ENCODE peak calls at places on chromosomes 3 and 15, in ten cellular contexts. Y is fibroblast of the aortic adventitia, H is psoas muscle, Q is fibroblast of pulmonary artery, G is lower lobe of right lung, B is nephron progenitor cell, L is heart left ventricle, I is AG04450, W is astrocyte, Z is testis. S is an unnamed sample.
A peak's percentile ranks its signal among the peaks of the same experiment; 100 is the strongest.

GRCh38 chr15:93012793-93013192 is 76.2 kb downstream of the RGMA start:
- DNase-seq in Y (no peak), H (no peak), Q (no peak), G (no peak), B (no peak), L (no peak), I (no peak), W (no peak), Z (no peak), S (no peak)

GRCh38 chr3:14181253-14181652 is 2.6 kb downstream of the LSM3 start:
- DNase-seq in Y (no peak), H (no peak), Q (no peak), G (no peak), B (no peak), L (no peak), I (no peak), W (no peak), Z (no peak), S (no peak)

GRCh38 chr3:97612632-97613031 is 151.9 kb upstream of the ARL6 start:
- DNase-seq in Y (no peak), H (no peak), Q (no peak), G (no peak), B (no peak), L (no peak), I (no peak), W (no peak), Z (no peak), S (no peak)

GRCh38 chr15:93045191-93045785 is 43.7 kb downstream of the RGMA start:
- DNase-seq in Y (no peak), H (peak; percentile 7), Q (no peak), G (peak; percentile 40), B (no peak), L (peak; percentile 20), I (no peak), W (no peak), Z (no peak), S (no peak)

GRCh38 chr15:66400351-66400774 is 13.7 kb downstream of the MAP2K1 start:
- DNase-seq in Y (no peak), H (no peak), Q (no peak), G (no peak), B (no peak), L (no peak), I (no peak), W (peak; percentile 27), Z (no peak), S (no peak)

GRCh38 chr3:186004209-186004608 is 66.4 kb upstream of the TRA2B start:
- DNase-seq in Y (no peak), H (no peak), Q (no peak), G (no peak), B (no peak), L (no peak), I (no peak), W (no peak), Z (no peak), S (no peak)

GRCh38 chr15:64004582-64004981 is 41.7 kb downstream of the DAPK2 start:
- DNase-seq in Y (peak; percentile 10), H (peak; percentile 44), Q (no peak), G (no peak), B (no peak), L (peak; percentile 49), I (no peak), W (no peak), Z (no peak), S (no peak)

GRCh38 chr15:69789648-69790393 is 307.9 kb downstream of the TLE3 start:
- DNase-seq in Y (no peak), H (no peak), Q (no peak), G (no peak), B (no peak), L (no peak), I (no peak), W (no peak), Z (no peak), S (peak; percentile 25)

GRCh38 chr3:196662711-196663571 is 23.4 kb downstream of the NRROS start:
- DNase-seq in Y (peak; percentile 37), H (no peak), Q (peak; percentile 50), G (no peak), B (no peak), L (no peak), I (no peak), W (peak; percentile 30), Z (no peak), S (no peak)

GRCh38 chr3:189262746-189263145 is 91.0 kb downstream of the TPRG1 start:
- DNase-seq in Y (no peak), H (peak; percentile 56), Q (no peak), G (no peak), B (no peak), L (no peak), I (no peak), W (no peak), Z (no peak), S (no peak)

GRCh38 chr3:50274371-50275104 is 4.3 kb upstream of the LSMEM2 start:
- DNase-seq in Y (peak; percentile 53), H (peak; percentile 69), Q (peak; percentile 65), G (peak; percentile 83), B (peak; percentile 70), L (no peak), I (no peak), W (no peak), Z (peak; percentile 74), S (no peak)

GRCh38 chr15:73990250-73991005 is 1.7 kb downstream of the STOML1 start:
- DNase-seq in Y (no peak), H (no peak), Q (no peak), G (no peak), B (no peak), L (no peak), I (no peak), W (no peak), Z (no peak), S (no peak)

GRCh38 chr3:104360038-104360437 is 1006.7 kb upstream of the ALCAM start:
- DNase-seq in Y (no peak), H (no peak), Q (peak; percentile 5), G (no peak), B (no peak), L (no peak), I (no peak), W (no peak), Z (no peak), S (no peak)

GRCh38 chr15:71666723-71667122 is 143.6 kb upstream of the NR2E3 start:
- DNase-seq in Y (no peak), H (no peak), Q (no peak), G (no peak), B (no peak), L (no peak), I (no peak), W (no peak), Z (no peak), S (no peak)

GRCh38 chr15:93018574-93018973 is 70.4 kb downstream of the RGMA start:
- DNase-seq in Y (peak; percentile 16), H (no peak), Q (peak; percentile 31), G (no peak), B (no peak), L (no peak), I (no peak), W (no peak), Z (no peak), S (no peak)

GRCh38 chr3:196989721-196990262 is 21.2 kb upstream of the PIGZ start:
- DNase-seq in Y (no peak), H (no peak), Q (no peak), G (no peak), B (no peak), L (peak; percentile 13), I (no peak), W (no peak), Z (no peak), S (no peak)

GRCh38 chr15:33182278-33182905 is 12.1 kb downstream of the FMN1 start:
- DNase-seq in Y (no peak), H (no peak), Q (no peak), G (no peak), B (no peak), L (no peak), I (no peak), W (no peak), Z (no peak), S (no peak)
- TF ChIP-seq CTCF in Y (no peak), H (no peak), Q (no peak), G (no peak), B (no peak), L (no peak), I (no peak), W (no peak), Z (no peak), S (no peak)

DNA sequence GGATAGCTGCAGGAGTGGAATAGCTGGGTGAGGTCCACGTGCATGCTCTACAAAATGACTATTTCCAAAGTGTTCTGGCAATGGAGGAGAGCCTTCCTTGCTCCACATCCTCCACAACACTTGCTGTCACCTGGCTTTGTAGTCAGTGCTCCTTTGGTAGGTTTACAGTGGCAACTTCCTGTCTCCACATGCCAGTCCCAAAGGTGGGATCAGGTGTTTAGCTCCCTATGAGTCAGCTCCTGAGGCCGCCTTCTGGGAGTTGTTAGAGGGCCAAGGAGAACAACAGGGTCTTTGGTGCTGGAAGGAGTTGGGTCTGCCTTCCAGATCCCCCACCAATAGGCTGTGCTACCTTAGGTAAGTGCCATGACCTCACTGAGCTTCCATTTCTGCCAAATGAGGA is 15.3 kb upstream of the LIMD1 start:
- DNase-seq in Y (no peak), H (no peak), Q (no peak), G (no peak), B (no peak), L (no peak), I (no peak), W (no peak), Z (no peak), S (no peak)
- TF ChIP-seq CTCF in Y (no peak), H (no peak), Q (no peak), G (no peak), B (no peak), L (no peak), I (no peak), W (no peak), Z (no peak), S (no peak)

GRCh38 chr3:65730449-65730848 is 308.3 kb downstream of the MAGI1 start:
- DNase-seq in Y (no peak), H (no peak), Q (no peak), G (no peak), B (no peak), L (no peak), I (no peak), W (no peak), Z (no peak), S (no peak)
- TF ChIP-seq CTCF in Y (no peak), H (no peak), Q (no peak), G (no peak), B (no peak), L (no peak), I (no peak), W (no peak), Z (no peak), S (no peak)

GRCh38 chr3:157695586-157695985 is 192.4 kb upstream of the VEPH1 start:
- DNase-seq in Y (no peak), H (no peak), Q (no peak), G (no peak), B (no peak), L (no peak), I (no peak), W (no peak), Z (no peak), S (no peak)

GRCh38 chr3:157705258-157705657 is 202.0 kb upstream of the VEPH1 start:
- DNase-seq in Y (no peak), H (no peak), Q (no peak), G (no peak), B (no peak), L (no peak), I (no peak), W (no peak), Z (no peak), S (no peak)

DNA sequence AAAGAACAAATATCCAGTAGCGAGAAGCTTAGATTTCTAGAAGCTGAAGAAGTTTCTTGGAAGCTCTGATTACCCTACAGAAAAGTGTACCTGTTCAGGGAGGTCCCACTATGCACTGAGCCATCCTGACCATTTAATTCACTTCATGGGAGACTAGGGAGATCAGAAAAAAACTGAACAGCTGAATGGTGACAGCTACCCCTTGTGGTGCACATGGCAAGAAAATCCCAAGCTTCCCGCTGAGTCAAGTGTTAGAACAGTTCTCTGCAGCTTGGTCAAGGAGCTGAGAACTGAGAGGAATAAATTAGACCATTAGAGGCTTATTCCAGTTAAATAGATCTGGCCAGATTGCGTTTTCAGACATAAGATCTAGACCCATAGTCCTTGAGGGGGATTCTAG is 197.2 kb upstream of the VEPH1 start:
- DNase-seq in Y (no peak), H (no peak), Q (peak; percentile 7), G (no peak), B (no peak), L (no peak), I (no peak), W (no peak), Z (no peak), S (no peak)
- TF ChIP-seq CTCF in Y (no peak), H (no peak), Q (no peak), G (no peak), B (no peak), L (no peak), I (peak; percentile 30), W (no peak), Z (no peak), S (no peak)

S was measured in osteocyte.